ENCODE peak calls at places on chromosomes 2 and 18, in seven cellular contexts. T is right atrium auricular region; L is epithelial cell of prostate; G is stimulated activated naive B cell treated with anti-CD40 and anti-IgM and Interleukin-4, amounts not matched to agents 10 μg/mL and 1 μg/mL and 100 μg/mL, for 72 hours; S is ACHN; E is KG1; A is activated CD4-positive, alpha-beta memory T cell treated with anti-CD3 and anti-CD28 coated beads for 36 hours. M is an unnamed sample.

GRCh38 chr2:172113617-172114016 is 10.9 kb upstream of the DLX2 start:
- DNase-seq in T (no peak), L (no peak), G (no peak), S (peak), E (no peak), A (no peak), M (no peak)

GRCh38 chr18:66136039-66136438 is 385.2 kb downstream of the CDH7 start:
- DNase-seq in T (no peak), L (no peak), G (no peak), S (no peak), E (no peak), A (no peak), M (no peak)

GRCh38 chr2:202109737-202110184 is 36.7 kb downstream of the KIAA2012 start:
- DNase-seq in T (no peak), L (no peak), G (no peak), S (no peak), E (no peak), A (no peak), M (no peak)

GRCh38 chr2:224723606-224724217 is 7.5 kb upstream of the CCDC195 start:
- DNase-seq in T (no peak), L (no peak), G (no peak), S (no peak), E (no peak), A (no peak), M (no peak)

GRCh38 chr2:129459881-129460280 is 519.6 kb upstream of the RAB6C start:
- DNase-seq in T (no peak), L (no peak), G (no peak), S (no peak), E (no peak), A (no peak), M (no peak)

GRCh38 chr2:127166221-127166860 is 53.8 kb downstream of the CYP27C1 start:
- DNase-seq in T (peak), L (no peak), G (no peak), S (no peak), E (no peak), A (no peak), M (no peak)

GRCh38 chr2:69811591-69811990 is 17.9 kb upstream of the GMCL1 start:
- DNase-seq in T (no peak), L (no peak), G (no peak), S (no peak), E (no peak), A (no peak), M (no peak)

GRCh38 chr18:524496-524895 is 24.0 kb upstream of the COLEC12 start:
- DNase-seq in T (no peak), L (no peak), G (no peak), S (peak), E (no peak), A (no peak), M (no peak)

GRCh38 chr2:20590704-20591515 is 60.0 kb downstream of the HS1BP3 start:
- DNase-seq in T (no peak), L (no peak), G (no peak), S (no peak), E (no peak), A (no peak), M (no peak)

GRCh38 chr2:46858697-46859080 is 56.9 kb downstream of the MCFD2 start:
- DNase-seq in T (no peak), L (no peak), G (no peak), S (no peak), E (no peak), A (no peak), M (no peak)

GRCh38 chr2:120930861-120931260 is 195.2 kb downstream of the GLI2 start:
- DNase-seq in T (no peak), L (no peak), G (no peak), S (no peak), E (no peak), A (no peak), M (no peak)

GRCh38 chr2:26086155-26086634 is 52.3 kb downstream of the RAB10 start:
- DNase-seq in T (no peak), L (peak), G (no peak), S (no peak), E (no peak), A (peak), M (no peak)

GRCh38 chr2:33810046-33810835 is 211.1 kb upstream of the FAM98A start:
- DNase-seq in T (no peak), L (no peak), G (no peak), S (no peak), E (no peak), A (no peak), M (no peak)

M was measured in progenitor cell of endocrine pancreas.